ENCODE peak calls at places on chromosomes 2 and 18, in nine cellular contexts. P, S, V, F, O, U, D, J and Y are unnamed samples.

GRCh38 chr18:79725486-79725885 is 45.9 kb downstream of the CTDP1 start:
- DNase-seq in P (no peak), S (no peak), V (no peak), F (no peak), O (no peak), U (no peak), D (no peak), J (no peak), Y (no peak)

GRCh38 chr18:57910817-57911216 is 107.7 kb upstream of the ATP8B1 start:
- DNase-seq in P (no peak), S (no peak), V (no peak), F (no peak), O (no peak), U (no peak), D (no peak), J (no peak), Y (no peak)

GRCh38 chr2:219174801-219175200 is 1.9 kb downstream of the CNPPD1 start:
- DNase-seq in P (no peak), S (no peak), V (no peak), F (no peak), O (no peak), U (no peak), D (no peak), J (no peak), Y (no peak)

GRCh38 chr2:173354601-173355131 is at the start of gene CDCA7:
- DNase-seq in P (no peak), S (peak), V (no peak), F (peak), O (peak), U (peak), D (no peak), J (peak), Y (peak)

GRCh38 chr2:240220371-240220770 is 79.9 kb upstream of the OTOS start:
- DNase-seq in P (no peak), S (no peak), V (no peak), F (no peak), O (no peak), U (no peak), D (no peak), J (peak), Y (no peak)

GRCh38 chr2:131413785-131414184 is 49.8 kb upstream of the RAB6D start:
- DNase-seq in P (no peak), S (no peak), V (no peak), F (no peak), O (no peak), U (no peak), D (no peak), J (no peak), Y (no peak)

GRCh38 chr2:191478754-191479679 is 198.9 kb upstream of the NABP1 start:
- DNase-seq in P (no peak), S (no peak), V (no peak), F (no peak), O (peak), U (no peak), D (no peak), J (peak), Y (peak)

GRCh38 chr2:185608799-185609198 is 129.8 kb upstream of the FSIP2 start:
- DNase-seq in P (no peak), S (peak), V (no peak), F (peak), O (no peak), U (no peak), D (no peak), J (no peak), Y (no peak)

GRCh38 chr18:48028716-48029115 is 98.3 kb upstream of the SMAD2 start:
- DNase-seq in P (no peak), S (no peak), V (peak), F (no peak), O (peak), U (no peak), D (no peak), J (no peak), Y (peak)

GRCh38 chr2:220451438-220451837 is 824.0 kb downstream of the SLC4A3 start:
- DNase-seq in P (no peak), S (no peak), V (peak), F (no peak), O (peak), U (no peak), D (no peak), J (no peak), Y (no peak)

GRCh38 chr2:223549215-223549614 is 52.9 kb downstream of the SCG2 start:
- DNase-seq in P (no peak), S (peak), V (no peak), F (no peak), O (no peak), U (no peak), D (no peak), J (peak), Y (no peak)

GRCh38 chr18:50836521-50836957 is 16.7 kb upstream of the MRO start:
- DNase-seq in P (no peak), S (no peak), V (no peak), F (peak), O (no peak), U (no peak), D (no peak), J (peak), Y (peak)

GRCh38 chr2:32427672-32428622 is 71.1 kb downstream of the BIRC6 start:
- DNase-seq in P (no peak), S (no peak), V (no peak), F (no peak), O (peak), U (no peak), D (no peak), J (peak), Y (no peak)

GRCh38 chr18:13452448-13452811 is 233.9 kb downstream of the LDLRAD4 start:
- DNase-seq in P (no peak), S (no peak), V (no peak), F (no peak), O (no peak), U (no peak), D (no peak), J (peak), Y (no peak)